ENCODE peak calls at places on chromosomes 3 and 15, in four cellular contexts. H is Panc1, L is H7, T is lower lobe of right lung. C is an unnamed sample.

GRCh38 chr15:50190166-50190570 is 8.2 kb downstream of the SLC27A2 start:
- DNase-seq in H (no peak), L (no peak), T (no peak), C (no peak)

GRCh38 chr15:83733206-83733605 is 79.3 kb downstream of the ADAMTSL3 start:
- DNase-seq in H (no peak), L (no peak), T (no peak), C (no peak)

GRCh38 chr3:125428216-125428830 is 53.2 kb upstream of the ZNF148 start:
- DNase-seq in H (no peak), L (no peak), T (no peak), C (no peak)

GRCh38 chr3:196042673-196043072 is 39.2 kb downstream of the TFRC start:
- DNase-seq in H (no peak), L (no peak), T (no peak), C (no peak)

GRCh38 chr3:58532794-58533220 is 4.2 kb downstream of the ACOX2 start:
- DNase-seq in H (peak; percentile 33), L (peak; percentile 89), T (peak; percentile 84), C (peak; percentile 83)

GRCh38 chr15:25684521-25685215 is 178.5 kb downstream of the ATP10A start:
- DNase-seq in H (no peak), L (no peak), T (no peak), C (no peak)

GRCh38 chr3:122299872-122300460 is 25.1 kb upstream of the CSTA start:
- DNase-seq in H (peak; percentile 5), L (peak; percentile 69), T (no peak), C (no peak)

GRCh38 chr3:61564405-61565059 is 3.2 kb downstream of the PTPRG start:
- DNase-seq in H (no peak), L (peak; percentile 91), T (peak; percentile 82), C (peak; percentile 85)

GRCh38 chr15:82139823-82140268 is 94.0 kb upstream of the MEX3B start:
- DNase-seq in H (no peak), L (peak; percentile 31), T (no peak), C (no peak)

GRCh38 chr3:188358787-188359493 is 205.0 kb downstream of the LPP start:
- DNase-seq in H (no peak), L (no peak), T (no peak), C (no peak)

GRCh38 chr3:46356909-46357308 is 3.0 kb downstream of the CCR2 start:
- DNase-seq in H (no peak), L (no peak), T (no peak), C (no peak)

GRCh38 chr3:57077630-57078365 is 17.3 kb downstream of the SPATA12 start:
- DNase-seq in H (no peak), L (no peak), T (no peak), C (no peak)

GRCh38 chr15:90337256-90337655 is 14.8 kb upstream of the ZNF774 start:
- DNase-seq in H (no peak), L (no peak), T (no peak), C (no peak)

GRCh38 chr3:41194701-41195100 is 4.6 kb upstream of the CTNNB1 start:
- DNase-seq in H (no peak), L (no peak), T (no peak), C (no peak)

GRCh38 chr15:40454904-40455391 is 14.2 kb downstream of the BAHD1 start:
- DNase-seq in H (no peak), L (no peak), T (no peak), C (no peak)

GRCh38 chr15:92020207-92020606 is 166.7 kb downstream of the SLCO3A1 start:
- DNase-seq in H (no peak), L (no peak), T (no peak), C (no peak)

GRCh38 chr15:79425591-79426295 is 6.4 kb upstream of the MINAR1 start:
- DNase-seq in H (no peak), L (no peak), T (no peak), C (no peak)

GRCh38 chr15:79431636-79432344 is at the start of gene MINAR1:
- DNase-seq in H (no peak), L (peak; percentile 76), T (no peak), C (no peak)

GRCh38 chr15:79430901-79431635 is 1.1 kb upstream of the MINAR1 start:
- DNase-seq in H (no peak), L (peak; percentile 43), T (no peak), C (no peak)

GRCh38 chr15:79432345-79433311 is 492 bp downstream of the MINAR1 start:
- DNase-seq in H (no peak), L (peak; percentile 83), T (no peak), C (no peak)

GRCh38 chr15:79427781-79428598 is 4.1 kb upstream of the MINAR1 start:
- DNase-seq in H (no peak), L (no peak), T (no peak), C (no peak)
- H3K27me3 ChIP-seq in H (peaks cover 34% of the 10 kb centered on the region), L (peaks cover 44% of the 10 kb centered on the region), T (peaks cover 48% of the 10 kb centered on the region), C (no peaks in the 10 kb centered on the region)

DNA sequence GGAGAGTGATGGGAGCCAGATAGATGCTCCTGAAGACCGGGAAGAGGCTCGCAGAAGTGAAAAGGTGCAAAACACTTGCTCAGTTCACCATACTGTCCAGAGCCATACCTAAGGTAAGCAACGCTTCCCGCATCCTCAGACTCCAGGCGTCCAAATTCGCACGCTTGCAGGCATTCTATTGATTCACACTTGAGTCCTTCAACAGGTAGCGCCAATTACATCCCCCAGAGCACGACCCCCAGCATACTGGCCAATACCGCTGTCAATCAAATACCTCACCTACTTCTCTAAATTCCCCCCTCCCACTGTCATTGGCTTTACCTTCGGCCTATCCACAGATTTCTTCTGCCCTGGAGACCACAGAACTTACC is 361 bp upstream of the STXBP5L start:
- DNase-seq in H (no peak), L (no peak), T (no peak), C (no peak)
- H3K27me3 ChIP-seq in H (peaks cover 47% of the 10 kb centered on the region), L (no peaks in the 10 kb centered on the region), T (peaks cover 53% of the 10 kb centered on the region), C (peaks cover 5% of the 10 kb centered on the region)

DNA sequence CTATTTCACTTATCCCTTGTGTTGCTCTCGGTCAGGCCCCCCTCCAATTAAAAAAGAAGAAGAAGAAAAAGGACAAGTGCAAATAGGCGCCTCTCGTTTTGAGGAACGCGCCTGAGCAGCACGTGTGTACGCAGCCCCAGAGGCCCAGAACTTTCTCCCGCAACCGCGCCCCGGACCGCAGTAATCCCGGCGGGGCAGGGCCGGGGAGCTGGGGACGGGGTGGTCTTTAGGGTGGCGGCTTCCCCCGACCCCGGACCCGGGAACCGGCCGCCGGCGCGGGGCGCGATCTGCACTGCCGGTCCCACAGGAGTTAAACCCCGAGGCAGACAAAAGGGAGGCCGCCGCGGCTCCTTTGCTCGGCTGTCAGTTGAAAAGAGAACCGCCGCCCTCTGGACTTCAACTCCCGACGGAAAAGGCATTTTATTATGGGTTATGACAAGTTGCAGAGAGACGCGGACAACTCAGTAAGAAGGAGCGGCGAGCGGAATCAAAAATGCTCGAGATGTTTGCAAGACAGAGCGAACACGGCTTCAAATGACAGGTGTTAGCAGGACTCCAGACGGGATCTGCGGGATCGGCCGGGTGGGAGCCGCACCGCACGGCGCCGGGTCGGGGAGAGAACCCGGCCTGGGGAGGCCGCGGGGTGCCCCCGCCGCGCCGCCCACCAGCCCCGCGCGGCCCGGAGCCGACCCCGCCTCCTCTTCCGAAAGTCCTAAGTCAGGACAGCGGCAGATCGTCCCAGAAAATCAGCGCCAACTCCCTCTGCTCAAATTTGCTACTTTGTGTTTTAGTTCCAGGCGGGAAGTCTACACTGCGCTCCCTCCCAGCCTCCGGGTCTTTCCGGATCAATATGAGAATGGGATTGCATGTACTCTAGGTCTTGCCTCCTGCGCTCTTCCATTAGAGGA is 79.0 kb downstream of the NR2F2 start:
- DNase-seq in H (no peak), L (peak; percentile 81), T (no peak), C (no peak)
- H3K27me3 ChIP-seq in H (peaks cover 39% of the 10 kb centered on the region), L (peaks cover 99% of the 10 kb centered on the region), T (peaks cover 71% of the 10 kb centered on the region), C (peaks cover 45% of the 10 kb centered on the region)

GRCh38 chr15:41504751-41505492 is 8.7 kb downstream of the LTK start:
- DNase-seq in H (no peak), L (no peak), T (no peak), C (no peak)

GRCh38 chr15:41501961-41502786 is 8.5 kb downstream of the ITPKA start:
- DNase-seq in H (no peak), L (peak; percentile 86), T (peak; percentile 62), C (no peak)

GRCh38 chr15:41505776-41506175 is 7.9 kb downstream of the LTK start:
- DNase-seq in H (no peak), L (no peak), T (no peak), C (no peak)

GRCh38 chr15:41502787-41503668 is 9.4 kb downstream of the ITPKA start:
- DNase-seq in H (no peak), L (peak; percentile 90), T (no peak), C (no peak)

GRCh38 chr15:41503669-41504010 is 10.0 kb downstream of the ITPKA start:
- DNase-seq in H (no peak), L (no peak), T (no peak), C (no peak)
- H3K27me3 ChIP-seq in H (no peaks in the 10 kb centered on the region), L (peaks cover 86% of the 10 kb centered on the region), T (peaks cover 45% of the 10 kb centered on the region), C (no peaks in the 10 kb centered on the region)

DNA sequence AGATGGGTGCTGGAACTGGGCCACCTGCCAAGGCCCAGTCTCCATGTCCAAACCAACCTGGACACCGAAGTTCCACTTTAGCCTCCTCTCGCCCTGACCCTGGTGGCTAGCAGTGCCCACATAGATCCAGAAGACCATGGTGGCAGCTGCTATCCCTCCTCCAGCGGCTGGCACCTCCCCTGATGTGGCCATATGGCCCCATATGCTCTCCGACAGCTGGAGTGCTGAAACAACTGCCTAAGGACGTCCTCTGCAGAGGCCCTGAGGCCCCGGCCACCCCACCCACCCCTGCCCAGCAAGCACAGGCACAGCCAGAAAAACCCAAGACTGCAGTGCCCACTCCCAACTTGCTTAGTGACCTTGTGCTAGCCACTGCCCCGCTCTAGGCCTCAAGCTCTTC is 182.3 kb upstream of the LINGO1 start:
- DNase-seq in H (no peak), L (no peak), T (no peak), C (no peak)
- H3K27me3 ChIP-seq in H (no peaks in the 10 kb centered on the region), L (peaks cover 26% of the 10 kb centered on the region), T (peaks cover 53% of the 10 kb centered on the region), C (no peaks in the 10 kb centered on the region)

C was measured in right lobe of liver.